ENCODE peak calls at places on chromosome 20, in seven cellular contexts. One of them, this sample, is unnamed.

GRCh38 chr20:3514012-3514642 is 43.3 kb downstream of the ATRN start:
- DNase-seq in upper lobe of left lung: no peak
- DNase-seq in HCT116: no peak
- DNase-seq in endothelial cell of umbilical vein: no peak
- DNase-seq in GM23338: no peak
- DNase-seq in GM12891: no peak
- DNase-seq in spleen: no peak
- DNase-seq in this sample: no peak

GRCh38 chr20:47743671-47744070 is 41.6 kb downstream of the SULF2 start:
- DNase-seq in GM23338: no peak
- DNase-seq in spleen: no peak
- DNase-seq in HCT116: no peak
- DNase-seq in upper lobe of left lung: no peak
- DNase-seq in GM12891: no peak
- DNase-seq in endothelial cell of umbilical vein: no peak
- DNase-seq in this sample: no peak

GRCh38 chr20:46638367-46639274 is 12.6 kb downstream of the SLC13A3 start:
- DNase-seq in spleen: no peak
- DNase-seq in HCT116: no peak
- DNase-seq in GM12891: no peak
- DNase-seq in GM23338: peak; percentile 27
- DNase-seq in upper lobe of left lung: no peak
- DNase-seq in endothelial cell of umbilical vein: no peak
- DNase-seq in this sample: no peak

GRCh38 chr20:36573103-36573797 is at the start of gene TGIF2:
- DNase-seq in spleen: peak; percentile 96
- DNase-seq in GM23338: peak; percentile 97
- DNase-seq in HCT116: peak; percentile 34
- DNase-seq in endothelial cell of umbilical vein: peak; percentile 84
- DNase-seq in GM12891: peak; percentile 97
- DNase-seq in upper lobe of left lung: peak; percentile 91
- DNase-seq in this sample: peak; percentile 94

GRCh38 chr20:38084425-38084951 is 50.9 kb downstream of the RPRD1B start:
- DNase-seq in spleen: no peak
- DNase-seq in HCT116: no peak
- DNase-seq in endothelial cell of umbilical vein: peak; percentile 91
- DNase-seq in upper lobe of left lung: no peak
- DNase-seq in GM12891: no peak
- DNase-seq in GM23338: no peak
- DNase-seq in this sample: no peak

GRCh38 chr20:48723308-48724264 is 104.2 kb downstream of the PREX1 start:
- DNase-seq in spleen: peak; percentile 82
- DNase-seq in GM23338: no peak
- DNase-seq in endothelial cell of umbilical vein: peak; percentile 37
- DNase-seq in HCT116: no peak
- DNase-seq in upper lobe of left lung: peak; percentile 72
- DNase-seq in GM12891: no peak
- DNase-seq in this sample: no peak

GRCh38 chr20:20237093-20237959 is 130.6 kb upstream of the INSM1 start:
- DNase-seq in spleen: no peak
- DNase-seq in upper lobe of left lung: no peak
- DNase-seq in GM23338: peak; percentile 81
- DNase-seq in endothelial cell of umbilical vein: peak; percentile 37
- DNase-seq in HCT116: peak; percentile 28
- DNase-seq in GM12891: peak; percentile 54
- DNase-seq in this sample: peak; percentile 32

GRCh38 chr20:64098471-64099013 is 8.8 kb downstream of the NPBWR2 start:
- DNase-seq in upper lobe of left lung: no peak
- DNase-seq in GM12891: no peak
- DNase-seq in spleen: no peak
- DNase-seq in endothelial cell of umbilical vein: no peak
- DNase-seq in GM23338: no peak
- DNase-seq in HCT116: no peak
- DNase-seq in this sample: no peak

GRCh38 chr20:24702501-24703283 is 233.3 kb downstream of the SYNDIG1 start:
- DNase-seq in upper lobe of left lung: no peak
- DNase-seq in GM23338: no peak
- DNase-seq in HCT116: no peak
- DNase-seq in spleen: peak; percentile 67
- DNase-seq in GM12891: no peak
- DNase-seq in endothelial cell of umbilical vein: no peak
- DNase-seq in this sample: no peak

DNA sequence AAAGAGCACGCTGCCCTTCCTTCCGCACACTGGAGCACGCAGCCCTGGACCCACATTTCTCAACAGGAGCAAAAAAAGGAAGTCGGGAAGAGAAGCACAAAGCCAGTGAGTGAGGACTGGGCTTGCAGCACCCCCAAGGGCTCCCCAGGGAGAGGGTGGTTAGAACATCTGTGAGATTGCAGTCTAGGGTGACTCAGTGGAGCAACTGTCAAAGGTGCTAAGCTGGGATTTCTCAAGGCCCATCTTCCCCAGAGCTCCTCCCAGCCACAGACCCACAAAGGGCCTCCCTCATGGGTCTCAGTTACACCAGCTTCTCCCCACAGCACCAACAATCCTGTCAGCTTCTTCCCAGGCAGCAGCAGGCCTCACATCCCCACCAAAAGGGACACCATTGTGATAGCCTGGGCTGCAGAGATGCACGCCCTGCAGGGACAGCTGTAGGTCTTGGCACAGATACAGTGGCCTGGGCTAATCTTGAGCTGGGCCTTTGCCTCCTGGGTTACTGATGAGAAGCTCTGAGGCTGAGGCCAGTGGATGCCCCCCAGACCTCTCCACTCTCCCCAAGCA is 39.6 kb upstream of the CD93 start:
- DNase-seq in HCT116: no peak
- DNase-seq in spleen: peak; percentile 86
- DNase-seq in GM12891: no peak
- DNase-seq in GM23338: no peak
- DNase-seq in endothelial cell of umbilical vein: no peak
- DNase-seq in upper lobe of left lung: peak; percentile 80
- DNase-seq in this sample: no peak
- TF ChIP-seq POLR2AphosphoS5 in HCT116: no peak
- TF ChIP-seq POLR2AphosphoS5 in spleen: no peak
- TF ChIP-seq POLR2AphosphoS5 in GM12891: no peak
- TF ChIP-seq POLR2AphosphoS5 in GM23338: no peak
- TF ChIP-seq POLR2AphosphoS5 in endothelial cell of umbilical vein: no peak
- TF ChIP-seq POLR2AphosphoS5 in upper lobe of left lung: peak; percentile 62
- TF ChIP-seq POLR2AphosphoS5 in this sample: no peak

DNA sequence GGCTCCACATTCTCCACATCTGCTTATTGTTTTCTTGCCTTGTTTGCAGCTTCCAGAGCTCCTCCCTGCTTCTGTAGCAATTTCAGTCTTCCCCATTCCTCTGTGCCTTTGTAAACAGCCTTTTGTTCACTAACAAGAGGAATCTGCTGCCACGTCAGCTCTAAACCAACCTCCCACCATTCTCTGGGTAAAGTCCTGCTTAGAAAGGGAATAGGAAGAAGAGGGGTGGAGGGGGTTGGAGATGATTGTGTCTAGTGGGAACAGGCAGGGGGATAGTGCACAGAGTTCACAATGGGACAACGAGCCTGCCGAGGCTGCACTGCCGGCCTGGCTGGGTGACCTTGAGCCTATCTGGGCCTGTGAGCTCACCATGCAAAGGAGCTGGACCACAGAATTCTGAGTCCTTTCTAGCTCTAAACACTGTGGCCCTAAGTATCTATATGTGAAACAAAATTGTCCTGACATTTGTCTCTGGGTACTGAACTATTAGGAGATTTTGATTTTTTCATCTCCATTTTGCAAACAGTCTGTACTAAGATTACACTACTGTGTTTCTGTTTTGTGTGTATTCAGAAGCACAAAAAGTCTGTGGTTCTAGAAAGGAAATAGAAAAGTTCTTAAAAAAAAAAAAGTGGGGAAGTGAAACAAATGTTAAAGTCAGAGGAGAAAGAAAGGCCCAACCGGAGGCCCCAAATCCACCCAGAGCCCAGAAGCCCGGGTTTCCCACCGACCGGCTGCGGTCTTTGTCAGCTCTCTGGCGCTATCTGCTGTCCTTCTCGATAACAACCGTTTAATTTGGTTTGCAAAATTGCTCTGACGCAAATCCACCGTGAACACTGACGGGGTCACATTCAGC is 1.4 kb upstream of the PRND start:
- DNase-seq in GM12891: peak; percentile 87
- DNase-seq in spleen: peak; percentile 93
- DNase-seq in upper lobe of left lung: peak; percentile 71
- DNase-seq in HCT116: peak; percentile 57
- DNase-seq in GM23338: peak; percentile 90
- DNase-seq in endothelial cell of umbilical vein: peak; percentile 69
- DNase-seq in this sample: peak; percentile 79
- TF ChIP-seq POLR2AphosphoS5 in GM12891: no peak
- TF ChIP-seq POLR2AphosphoS5 in spleen: no peak
- TF ChIP-seq POLR2AphosphoS5 in upper lobe of left lung: no peak
- TF ChIP-seq POLR2AphosphoS5 in HCT116: no peak
- TF ChIP-seq POLR2AphosphoS5 in GM23338: no peak
- TF ChIP-seq POLR2AphosphoS5 in endothelial cell of umbilical vein: no peak
- TF ChIP-seq POLR2AphosphoS5 in this sample: no peak

DNA sequence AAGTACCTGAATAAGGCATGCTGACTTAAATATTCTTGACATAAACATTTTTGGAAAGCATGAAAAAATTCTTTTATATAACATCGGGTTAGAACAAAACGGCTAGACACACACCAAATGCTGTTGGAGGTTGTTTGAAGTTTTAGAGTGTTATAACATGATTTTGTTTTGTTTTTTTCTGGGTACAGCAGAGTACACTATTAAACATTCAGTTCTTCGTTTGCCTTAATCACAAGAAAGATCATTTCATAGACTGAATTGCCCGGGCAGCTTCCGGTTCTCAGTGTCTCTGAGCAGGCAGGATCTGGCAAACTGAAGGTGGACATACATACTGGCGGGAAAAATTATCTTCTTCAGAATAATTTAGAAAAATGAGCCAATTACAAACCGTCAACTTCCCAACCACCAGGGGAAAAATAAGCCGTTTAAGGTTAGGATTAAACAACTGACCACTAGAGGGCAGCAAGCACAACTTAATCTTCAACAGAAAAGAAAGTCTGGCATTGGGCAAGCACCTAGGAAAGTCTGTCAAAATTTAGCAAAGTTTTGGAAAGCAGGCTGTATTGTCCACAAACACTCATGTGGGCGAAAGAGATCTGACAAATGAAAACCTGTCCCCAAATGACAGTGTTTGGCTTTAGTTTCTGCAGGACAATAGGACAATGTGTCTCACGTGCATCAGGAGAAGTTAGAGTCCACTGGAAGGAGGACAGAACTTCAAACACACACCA is 15.0 kb downstream of the ZNF217 start:
- DNase-seq in HCT116: peak; percentile 82
- DNase-seq in spleen: no peak
- DNase-seq in endothelial cell of umbilical vein: peak; percentile 90
- DNase-seq in GM23338: peak; percentile 96
- DNase-seq in GM12891: no peak
- DNase-seq in upper lobe of left lung: peak; percentile 46
- DNase-seq in this sample: peak; percentile 46
- TF ChIP-seq POLR2AphosphoS5 in HCT116: no peak
- TF ChIP-seq POLR2AphosphoS5 in spleen: no peak
- TF ChIP-seq POLR2AphosphoS5 in endothelial cell of umbilical vein: no peak
- TF ChIP-seq POLR2AphosphoS5 in GM23338: no peak
- TF ChIP-seq POLR2AphosphoS5 in GM12891: no peak
- TF ChIP-seq POLR2AphosphoS5 in upper lobe of left lung: no peak
- TF ChIP-seq POLR2AphosphoS5 in this sample: no peak

GRCh38 chr20:22513574-22513973 is 70.8 kb downstream of the FOXA2 start:
- DNase-seq in GM23338: no peak
- DNase-seq in upper lobe of left lung: no peak
- DNase-seq in endothelial cell of umbilical vein: no peak
- DNase-seq in HCT116: no peak
- DNase-seq in GM12891: no peak
- DNase-seq in spleen: no peak
- DNase-seq in this sample: no peak

GRCh38 chr20:22509090-22509938 is 75.1 kb downstream of the FOXA2 start:
- DNase-seq in GM12891: no peak
- DNase-seq in HCT116: no peak
- DNase-seq in endothelial cell of umbilical vein: no peak
- DNase-seq in upper lobe of left lung: no peak
- DNase-seq in spleen: no peak
- DNase-seq in GM23338: no peak
- DNase-seq in this sample: no peak

GRCh38 chr20:22515264-22515663 is 69.1 kb downstream of the FOXA2 start:
- DNase-seq in endothelial cell of umbilical vein: no peak
- DNase-seq in GM12891: no peak
- DNase-seq in HCT116: no peak
- DNase-seq in spleen: no peak
- DNase-seq in upper lobe of left lung: no peak
- DNase-seq in GM23338: no peak
- DNase-seq in this sample: no peak

GRCh38 chr20:22511943-22512910 is 72.1 kb downstream of the FOXA2 start:
- DNase-seq in HCT116: no peak
- DNase-seq in spleen: no peak
- DNase-seq in upper lobe of left lung: peak; percentile 85
- DNase-seq in endothelial cell of umbilical vein: peak; percentile 85
- DNase-seq in GM12891: no peak
- DNase-seq in GM23338: peak; percentile 47
- DNase-seq in this sample: no peak

DNA sequence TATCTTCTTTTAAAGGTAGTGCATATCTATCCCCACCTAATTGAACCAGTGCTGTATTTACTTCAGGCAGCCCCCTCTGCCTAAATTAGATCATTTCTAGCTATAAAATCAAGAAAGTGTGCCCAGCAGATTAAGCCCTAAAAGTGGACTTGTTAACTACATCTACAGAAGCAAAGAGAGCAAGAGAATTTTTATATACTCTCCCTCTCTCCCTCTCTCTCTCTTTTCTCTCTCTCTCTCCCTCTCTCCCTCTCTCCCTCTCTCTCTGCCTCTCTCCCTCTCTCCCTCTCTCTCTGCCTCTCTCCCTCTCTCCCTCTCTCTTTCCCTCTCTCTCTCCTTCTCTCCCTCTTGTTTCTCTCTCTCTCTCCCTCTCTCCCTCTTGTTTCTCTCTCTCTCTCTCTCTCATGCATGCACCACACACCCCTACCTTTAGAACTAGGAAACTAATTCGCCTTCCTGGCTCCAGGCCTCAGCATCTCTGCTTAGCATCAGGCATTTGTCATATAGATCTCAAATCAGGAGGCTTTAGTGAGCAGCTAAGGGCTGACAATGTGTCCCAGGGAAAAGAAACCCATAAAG is 71.4 kb downstream of the FOXA2 start:
- DNase-seq in upper lobe of left lung: no peak
- DNase-seq in endothelial cell of umbilical vein: no peak
- DNase-seq in GM23338: no peak
- DNase-seq in GM12891: no peak
- DNase-seq in HCT116: no peak
- DNase-seq in spleen: no peak
- DNase-seq in this sample: no peak
- TF ChIP-seq POLR2AphosphoS5 in upper lobe of left lung: no peak
- TF ChIP-seq POLR2AphosphoS5 in endothelial cell of umbilical vein: no peak
- TF ChIP-seq POLR2AphosphoS5 in GM23338: no peak
- TF ChIP-seq POLR2AphosphoS5 in GM12891: no peak
- TF ChIP-seq POLR2AphosphoS5 in HCT116: no peak
- TF ChIP-seq POLR2AphosphoS5 in spleen: no peak
- TF ChIP-seq POLR2AphosphoS5 in this sample: no peak

This sample was measured in GM12892.